ENCODE peak calls at places on chromosomes 7 and 10, in five cellular contexts. H is activated CD4-positive, alpha-beta T cell treated with anti-CD3 and anti-CD28 coated beads, Interleukin-2, amount 10 ng/mL, durations not matched to agents 7 days and 5 days; Y is neural crest cell; S is germinal center; R is NCI-H1092 treated with DMSO at 0.1 percent for 48 hours. M is an unnamed sample.

GRCh38 chr7:18896343-18896975 is 221.0 kb downstream of the TWIST1 start:
- DNase-seq in R (no peak), S (no peak), H (no peak), Y (no peak), M (no peak)

GRCh38 chr7:83502636-83503035 is 146.3 kb downstream of the SEMA3E start:
- DNase-seq in H (no peak), Y (no peak), R (no peak), S (no peak), M (no peak)

GRCh38 chr7:151550601-151551286 is 31.0 kb upstream of the RHEB start:
- DNase-seq in H (no peak), Y (no peak), S (no peak), R (peak; percentile 22), M (no peak)

GRCh38 chr10:118449521-118449920 is 107.4 kb upstream of the FAM204A start:
- DNase-seq in H (no peak), S (no peak), R (no peak), Y (no peak), M (no peak)

GRCh38 chr10:102704915-102705314 is 9.3 kb downstream of the ARL3 start:
- DNase-seq in H (no peak), Y (no peak), R (no peak), S (no peak), M (no peak)

GRCh38 chr10:131683941-131684340 is 216.9 kb upstream of the PPP2R2D start:
- DNase-seq in Y (no peak), R (no peak), H (no peak), S (no peak), M (no peak)

GRCh38 chr7:82428186-82428961 is 15.2 kb downstream of the CACNA2D1 start:
- DNase-seq in S (no peak), Y (no peak), R (no peak), H (no peak), M (no peak)

GRCh38 chr7:134823400-134823799 is 44.0 kb downstream of the CALD1 start:
- DNase-seq in Y (no peak), S (no peak), H (no peak), R (no peak), M (no peak)

GRCh38 chr10:70432561-70433263 is 8.8 kb downstream of the NODAL start:
- DNase-seq in Y (no peak), S (no peak), H (peak; percentile 16), R (no peak), M (no peak)

GRCh38 chr10:87000491-87000890 is 19.6 kb upstream of the FAM25A start:
- DNase-seq in H (no peak), Y (no peak), S (no peak), R (no peak), M (no peak)

GRCh38 chr10:86775056-86775858 is 18.8 kb downstream of the BMPR1A start:
- DNase-seq in S (no peak), Y (no peak), H (no peak), R (no peak), M (peak; percentile 55)

GRCh38 chr10:128796513-128796912 is 670.3 kb upstream of the MKI67 start:
- DNase-seq in S (no peak), Y (no peak), R (no peak), H (no peak), M (no peak)

GRCh38 chr10:125057158-125058001 is 103.0 kb downstream of the CTBP2 start:
- DNase-seq in Y (peak; percentile 64), S (no peak), H (no peak), R (no peak), M (no peak)

GRCh38 chr10:107031981-107032699 is 132.4 kb downstream of the SORCS1 start:
- DNase-seq in H (no peak), Y (no peak), S (no peak), R (no peak), M (no peak)

GRCh38 chr10:77164616-77165311 is 472.8 kb downstream of the KCNMA1 start:
- DNase-seq in H (no peak), Y (no peak), S (no peak), R (no peak), M (no peak)

GRCh38 chr7:1529383-1530116 is 952 bp upstream of the MAFK start:
- DNase-seq in H (no peak), R (no peak), S (no peak), Y (no peak), M (no peak)

GRCh38 chr7:149799397-149800168 is 26.2 kb upstream of the ZNF467 start:
- DNase-seq in S (peak; percentile 63), R (peak; percentile 15), H (peak; percentile 61), Y (no peak), M (no peak)

GRCh38 chr7:159056722-159057121 is 87.9 kb downstream of the VIPR2 start:
- DNase-seq in H (no peak), Y (no peak), R (no peak), S (no peak), M (no peak)

GRCh38 chr7:155821851-155822250 is 9.6 kb upstream of the SHH start:
- DNase-seq in Y (no peak), S (no peak), H (no peak), R (no peak), M (no peak)

GRCh38 chr7:31982962-31983361 is 87.2 kb downstream of the PDE1C start:
- DNase-seq in S (no peak), Y (no peak), R (no peak), H (no peak), M (no peak)

GRCh38 chr7:17434191-17434590 is 135.7 kb downstream of the AHR start:
- DNase-seq in R (no peak), H (no peak), S (no peak), Y (no peak), M (no peak)

GRCh38 chr10:18179901-18180300 is 39.7 kb downstream of the CACNB2 start:
- DNase-seq in H (no peak), R (no peak), Y (no peak), S (no peak), M (no peak)

GRCh38 chr7:13850185-13850752 is 139.2 kb downstream of the ETV1 start:
- DNase-seq in S (no peak), H (peak; percentile 55), Y (no peak), R (no peak), M (peak; percentile 9)

GRCh38 chr10:28471705-28472050 is 61.2 kb upstream of the WAC start:
- DNase-seq in H (no peak), S (no peak), Y (no peak), R (no peak), M (no peak)

GRCh38 chr7:1291040-1291689 is 58.5 kb downstream of the UNCX start:
- DNase-seq in Y (no peak), S (no peak), R (no peak), H (no peak), M (no peak)

GRCh38 chr10:60848126-60848525 is 69.8 kb downstream of the CDK1 start:
- DNase-seq in R (no peak), Y (no peak), H (no peak), S (no peak), M (no peak)

GRCh38 chr7:116571037-116571436 is 46.2 kb downstream of the CAV1 start:
- DNase-seq in Y (no peak), H (no peak), S (no peak), R (no peak), M (no peak)

GRCh38 chr7:25083201-25083600 is 41.9 kb downstream of the CYCS start:
- DNase-seq in Y (no peak), S (no peak), R (no peak), H (no peak), M (no peak)

GRCh38 chr10:132921086-132921485 is 21.3 kb downstream of the CFAP46 start:
- DNase-seq in S (no peak), Y (no peak), R (no peak), H (no peak), M (no peak)

GRCh38 chr10:2914741-2915140 is 152.6 kb upstream of the PFKP start:
- DNase-seq in S (no peak), R (no peak), Y (no peak), H (no peak), M (no peak)

GRCh38 chr7:55533729-55534080 is 38.6 kb downstream of the VOPP1 start:
- DNase-seq in R (no peak), S (no peak), Y (no peak), H (no peak), M (no peak)

GRCh38 chr10:5710854-5711253 is 26.2 kb downstream of the TASOR2 start:
- DNase-seq in H (no peak), R (no peak), Y (no peak), S (no peak), M (no peak)

GRCh38 chr7:82803411-82803810 is 359.3 kb downstream of the PCLO start:
- DNase-seq in R (no peak), Y (no peak), H (no peak), S (no peak), M (no peak)

GRCh38 chr7:38007096-38007495 is 86.7 kb downstream of the EPDR1 start:
- DNase-seq in Y (no peak), H (no peak), S (no peak), R (no peak), M (no peak)

GRCh38 chr10:79375321-79376077 is 28.2 kb downstream of the PPIF start:
- DNase-seq in R (no peak), S (no peak), Y (no peak), H (no peak), M (no peak)

GRCh38 chr7:144384071-144384470 is 19.4 kb downstream of the NOBOX start:
- DNase-seq in Y (no peak), H (no peak), S (no peak), R (no peak), M (peak; percentile 12)

M was measured in GM12878.